ENCODE peak calls at places on chromosomes 3 and 15, in eight cellular contexts. V is endothelial cell, U is IMR-90, N is A549, D is AG04450, Z is Calu3, C is fibroblast of mammary gland, T is stomach. W is an unnamed sample.

GRCh38 chr3:134242649-134243637 is 7.7 kb downstream of the RYK start:
- DNase-seq in V (no peak), U (peak), N (no peak), D (peak), Z (peak), C (peak), T (no peak), W (no peak)

GRCh38 chr3:60289356-60289935 is 961.8 kb downstream of the FHIT start:
- DNase-seq in V (no peak), U (peak), N (no peak), D (no peak), Z (no peak), C (no peak), T (no peak), W (no peak)

GRCh38 chr15:87561641-87562040 is 694.9 kb downstream of the NTRK3 start:
- DNase-seq in V (no peak), U (no peak), N (no peak), D (no peak), Z (no peak), C (no peak), T (no peak), W (no peak)

GRCh38 chr15:90479656-90480055 is 50.1 kb upstream of the CRTC3 start:
- DNase-seq in V (no peak), U (peak), N (no peak), D (no peak), Z (peak), C (no peak), T (peak), W (no peak)

GRCh38 chr15:31393441-31394091 is 66.9 kb downstream of the KLF13 start:
- DNase-seq in V (no peak), U (no peak), N (no peak), D (no peak), Z (no peak), C (no peak), T (no peak), W (no peak)

GRCh38 chr3:197001106-197001971 is 28.3 kb downstream of the MELTF start:
- DNase-seq in V (no peak), U (no peak), N (no peak), D (no peak), Z (no peak), C (no peak), T (no peak), W (peak)

GRCh38 chr3:174783502-174783901 is 75.6 kb upstream of the NAALADL2 start:
- DNase-seq in V (no peak), U (no peak), N (no peak), D (no peak), Z (no peak), C (no peak), T (no peak), W (no peak)

GRCh38 chr3:127803619-127804018 is 18.7 kb downstream of the MGLL start:
- DNase-seq in V (no peak), U (peak), N (peak), D (peak), Z (no peak), C (peak), T (no peak), W (no peak)

GRCh38 chr3:66490984-66491383 is 9.8 kb downstream of the LRIG1 start:
- DNase-seq in V (no peak), U (peak), N (no peak), D (no peak), Z (no peak), C (peak), T (no peak), W (no peak)

GRCh38 chr15:83999396-84000120 is 236.0 kb upstream of the GOLGA6L4 start:
- DNase-seq in V (no peak), U (peak), N (no peak), D (no peak), Z (peak), C (peak), T (no peak), W (no peak)

GRCh38 chr15:51751687-51752683 is 588 bp downstream of the TMOD2 start:
- DNase-seq in V (peak), U (peak), N (peak), D (no peak), Z (peak), C (no peak), T (peak), W (no peak)

GRCh38 chr3:43894176-43895049 is 203.7 kb downstream of the ABHD5 start:
- DNase-seq in V (peak), U (peak), N (peak), D (peak), Z (peak), C (peak), T (peak), W (no peak)

GRCh38 chr3:76900571-76900970 is 139.3 kb upstream of the ROBO2 start:
- DNase-seq in V (no peak), U (peak), N (no peak), D (peak), Z (no peak), C (no peak), T (no peak), W (no peak)

GRCh38 chr3:115227461-115227860 is 80.4 kb upstream of the ZBTB20 start:
- DNase-seq in V (no peak), U (no peak), N (no peak), D (no peak), Z (no peak), C (peak), T (no peak), W (no peak)

GRCh38 chr15:59398220-59398619 is 25.5 kb upstream of the MYO1E start:
- DNase-seq in V (no peak), U (no peak), N (no peak), D (no peak), Z (no peak), C (no peak), T (no peak), W (no peak)

GRCh38 chr3:46985588-46985987 is 6.1 kb downstream of the NBEAL2 start:
- DNase-seq in V (no peak), U (no peak), N (no peak), D (no peak), Z (no peak), C (no peak), T (no peak), W (peak)

GRCh38 chr3:55198554-55198953 is 270.7 kb upstream of the LRTM1 start:
- DNase-seq in V (no peak), U (peak), N (no peak), D (peak), Z (no peak), C (peak), T (no peak), W (no peak)

GRCh38 chr3:2595486-2595885 is 496.8 kb downstream of the CNTN4 start:
- DNase-seq in V (no peak), U (no peak), N (no peak), D (no peak), Z (no peak), C (no peak), T (no peak), W (no peak)

GRCh38 chr15:33148129-33148850 is 46.2 kb downstream of the FMN1 start:
- DNase-seq in V (peak), U (no peak), N (no peak), D (no peak), Z (no peak), C (no peak), T (no peak), W (no peak)

DNA sequence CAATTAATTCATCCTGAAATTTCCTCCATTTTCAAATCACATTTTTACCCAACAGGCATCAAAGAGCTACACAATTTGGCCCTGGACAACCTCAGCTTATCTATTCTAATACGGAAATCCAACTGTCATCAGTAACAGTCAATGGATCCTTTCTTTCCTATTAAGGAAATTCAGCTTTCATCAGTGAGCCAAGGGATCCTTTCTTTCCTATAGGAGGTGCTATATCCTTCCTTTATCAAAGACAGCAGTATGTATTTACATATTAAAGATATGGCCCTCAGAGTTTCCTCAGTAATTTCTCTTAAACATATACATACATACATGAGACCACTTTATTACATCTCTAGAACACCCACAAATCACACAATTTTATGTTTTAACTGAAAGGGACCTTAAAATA is 10.1 kb downstream of the DHX36 start:
- DNase-seq in V (no peak), U (no peak), N (no peak), D (no peak), Z (no peak), C (no peak), T (no peak), W (no peak)
- TF ChIP-seq CTCF in V (no peak), U (no peak), N (no peak), D (no peak), Z (no peak), C (no peak), T (no peak), W (peak)

DNA sequence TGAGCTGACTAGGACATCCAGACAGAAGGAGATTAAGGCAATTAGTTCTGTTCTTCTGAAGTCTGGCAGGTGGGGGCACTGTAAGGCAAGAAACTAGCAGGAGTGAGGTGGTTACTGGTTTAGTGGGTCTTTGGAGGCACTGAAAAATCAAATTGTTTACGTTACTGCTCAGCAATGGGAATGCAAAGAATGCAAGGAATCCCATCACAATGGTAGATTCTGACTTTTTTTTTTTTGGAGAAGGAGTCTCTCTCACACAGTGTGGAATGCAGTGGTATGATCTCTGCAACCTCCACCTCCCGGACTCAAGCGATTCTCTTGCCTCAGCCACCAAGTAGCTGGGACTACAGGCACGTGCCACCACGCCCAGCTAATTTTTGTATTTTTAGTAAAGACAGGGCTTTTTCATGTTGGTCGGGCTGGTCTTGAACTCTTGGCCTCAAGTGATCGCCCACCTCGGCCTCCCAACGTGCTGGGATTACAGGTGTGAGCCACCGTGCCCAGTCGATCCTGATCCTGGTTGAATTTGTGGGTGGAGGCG is 16.4 kb downstream of the FAM107A start:
- DNase-seq in V (peak), U (peak), N (peak), D (peak), Z (peak), C (peak), T (no peak), W (peak)
- TF ChIP-seq CTCF in V (no peak), U (peak), N (peak), D (peak), Z (peak), C (peak), T (no peak), W (peak)

GRCh38 chr3:173275740-173276139 is 121.8 kb upstream of the NLGN1 start:
- DNase-seq in V (no peak), U (no peak), N (no peak), D (no peak), Z (no peak), C (no peak), T (no peak), W (no peak)
- TF ChIP-seq CTCF in V (no peak), U (no peak), N (no peak), D (no peak), Z (no peak), C (no peak), T (no peak), W (no peak)

GRCh38 chr3:138097192-138097829 is 18.1 kb downstream of the DZIP1L start:
- DNase-seq in V (peak), U (no peak), N (peak), D (no peak), Z (peak), C (no peak), T (no peak), W (no peak)
- TF ChIP-seq CTCF in V (peak), U (peak), N (no peak), D (peak), Z (peak), C (peak), T (no peak), W (peak)